ENCODE peak calls at places on chromosomes 13 and 19, in five cellular contexts. One of them, this sample, is unnamed.

GRCh38 chr19:37594982-37595382 is 306 bp downstream of the ZNF540 start:
- DNase-seq in breast epithelium: peak; percentile 72
- DNase-seq in HCT116: no peak
- DNase-seq in esophagus muscularis mucosa: peak; percentile 92
- DNase-seq in suprapubic skin: peak; percentile 78
- DNase-seq in this sample: peak; percentile 62

GRCh38 chr19:41531438-41532311 is 44.3 kb upstream of the CEACAM21 start:
- DNase-seq in breast epithelium: peak; percentile 90
- DNase-seq in HCT116: no peak
- DNase-seq in esophagus muscularis mucosa: peak; percentile 93
- DNase-seq in suprapubic skin: peak; percentile 89
- DNase-seq in this sample: peak; percentile 64

GRCh38 chr13:35131471-35131870 is 189.4 kb downstream of the NBEA start:
- DNase-seq in breast epithelium: no peak
- DNase-seq in HCT116: no peak
- DNase-seq in esophagus muscularis mucosa: no peak
- DNase-seq in suprapubic skin: no peak
- DNase-seq in this sample: no peak

GRCh38 chr19:7224205-7224833 is 69.9 kb downstream of the INSR start:
- DNase-seq in breast epithelium: peak; percentile 71
- DNase-seq in HCT116: no peak
- DNase-seq in esophagus muscularis mucosa: no peak
- DNase-seq in suprapubic skin: peak; percentile 83
- DNase-seq in this sample: peak; percentile 69

GRCh38 chr19:38118176-38118575 is 105.8 kb downstream of the DPF1 start:
- DNase-seq in breast epithelium: no peak
- DNase-seq in HCT116: no peak
- DNase-seq in esophagus muscularis mucosa: no peak
- DNase-seq in suprapubic skin: no peak
- DNase-seq in this sample: no peak

GRCh38 chr13:65787087-65787486 is 1443.0 kb downstream of the PCDH9 start:
- DNase-seq in breast epithelium: no peak
- DNase-seq in HCT116: no peak
- DNase-seq in esophagus muscularis mucosa: no peak
- DNase-seq in suprapubic skin: no peak
- DNase-seq in this sample: no peak

GRCh38 chr19:40718774-40719391 is 2.0 kb downstream of the ITPKC start:
- DNase-seq in breast epithelium: peak; percentile 91
- DNase-seq in HCT116: peak; percentile 59
- DNase-seq in esophagus muscularis mucosa: no peak
- DNase-seq in suprapubic skin: peak; percentile 89
- DNase-seq in this sample: peak; percentile 92

GRCh38 chr19:8305798-8306197 is 2.4 kb downstream of the CD320 start:
- DNase-seq in breast epithelium: no peak
- DNase-seq in HCT116: no peak
- DNase-seq in esophagus muscularis mucosa: no peak
- DNase-seq in suprapubic skin: peak; percentile 41
- DNase-seq in this sample: no peak

GRCh38 chr13:79812070-79812850 is 331.3 kb downstream of the NDFIP2 start:
- DNase-seq in breast epithelium: no peak
- DNase-seq in HCT116: no peak
- DNase-seq in esophagus muscularis mucosa: no peak
- DNase-seq in suprapubic skin: no peak
- DNase-seq in this sample: no peak

GRCh38 chr19:13817615-13818371 is 22.6 kb downstream of the ZSWIM4 start:
- DNase-seq in breast epithelium: no peak
- DNase-seq in HCT116: no peak
- DNase-seq in esophagus muscularis mucosa: no peak
- DNase-seq in suprapubic skin: no peak
- DNase-seq in this sample: peak; percentile 87

DNA sequence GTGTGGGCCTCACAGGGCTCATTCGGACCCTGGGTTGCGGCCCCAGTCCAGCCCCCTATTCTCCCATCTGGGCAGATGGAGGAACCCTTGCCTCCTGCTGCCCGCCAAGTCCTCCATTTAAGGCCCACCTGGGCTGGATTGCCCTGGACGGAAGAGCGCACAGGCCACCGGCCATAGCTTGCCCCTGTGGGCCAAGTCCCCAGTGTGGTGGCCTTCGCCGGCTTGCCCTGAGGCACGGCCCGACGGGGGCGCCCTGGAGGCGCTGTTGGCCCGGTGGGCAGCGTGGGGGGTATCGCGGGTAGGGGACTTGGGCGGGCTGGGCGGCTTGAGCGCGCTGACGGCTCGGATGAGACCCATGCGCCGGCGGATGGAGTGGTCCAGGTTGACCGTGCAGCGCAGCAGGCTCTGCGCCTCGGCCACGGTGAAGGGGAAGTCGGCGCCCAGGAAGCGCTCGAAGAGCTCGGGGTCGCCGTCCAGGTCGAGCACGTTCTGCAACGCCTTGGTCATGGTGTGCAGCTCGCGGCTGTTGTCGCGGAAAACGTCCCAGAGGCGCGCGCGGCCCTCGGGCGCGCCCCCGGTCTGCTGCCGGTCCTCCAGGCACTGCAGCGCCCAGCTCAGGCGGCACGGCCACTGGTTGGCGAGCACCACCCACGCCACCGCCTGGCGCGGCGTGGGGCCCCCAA is 8.8 kb downstream of the NKPD1 start:
- DNase-seq in breast epithelium: no peak
- DNase-seq in HCT116: no peak
- DNase-seq in esophagus muscularis mucosa: no peak
- DNase-seq in suprapubic skin: no peak
- DNase-seq in this sample: no peak
- TF ChIP-seq POLR2AphosphoS5 in breast epithelium: no peak
- TF ChIP-seq POLR2AphosphoS5 in HCT116: no peak
- TF ChIP-seq POLR2AphosphoS5 in esophagus muscularis mucosa: no peak
- TF ChIP-seq POLR2AphosphoS5 in suprapubic skin: no peak
- TF ChIP-seq POLR2AphosphoS5 in this sample: no peak

DNA sequence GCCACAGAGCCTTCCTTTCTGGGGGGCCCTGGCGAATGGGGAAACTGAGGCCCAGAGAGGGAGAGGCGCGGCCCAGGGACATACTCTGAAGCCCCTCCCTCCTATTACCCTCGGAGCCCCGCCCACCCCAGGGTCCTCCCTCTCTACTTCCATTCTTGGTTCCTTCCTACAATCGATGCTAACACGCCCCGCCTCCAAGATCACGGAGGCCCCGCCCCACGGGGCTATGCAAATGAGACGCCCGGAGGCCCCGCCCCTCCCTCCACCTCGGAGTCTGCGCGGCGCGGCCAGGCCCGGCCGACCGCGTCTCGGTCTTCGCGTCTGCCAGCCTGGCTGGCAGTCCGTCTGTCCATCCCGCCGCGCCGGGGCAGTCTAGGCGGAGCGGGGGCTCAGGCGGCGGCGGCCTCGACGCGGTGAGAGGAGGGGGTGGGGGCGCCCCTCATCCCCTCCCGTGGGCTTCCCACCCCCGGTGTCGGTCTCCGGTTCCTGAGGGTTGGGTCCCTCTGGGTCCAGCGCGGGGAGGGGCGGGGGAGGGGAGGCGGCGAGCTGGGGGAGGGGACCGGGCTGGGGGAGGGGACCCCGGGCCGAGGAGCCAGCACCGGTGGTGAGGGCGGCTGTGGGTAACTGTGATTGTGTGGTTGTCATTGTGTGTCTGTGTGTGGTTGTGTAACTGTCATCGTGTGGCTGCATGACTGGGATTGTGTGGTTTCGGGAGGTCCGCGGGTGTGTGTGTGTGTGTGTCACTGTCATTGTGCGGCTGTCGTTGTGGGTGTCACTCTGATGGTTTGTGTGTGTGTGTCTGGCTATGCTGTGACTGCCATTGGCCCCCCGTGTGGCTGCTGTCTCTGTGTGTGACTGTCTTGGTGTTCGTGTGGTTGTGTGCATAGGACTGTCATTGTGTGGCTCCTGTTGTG is at the start of gene PLPPR2:
- DNase-seq in breast epithelium: peak; percentile 93
- DNase-seq in HCT116: peak; percentile 82
- DNase-seq in esophagus muscularis mucosa: peak; percentile 99
- DNase-seq in suprapubic skin: peak; percentile 96
- DNase-seq in this sample: peak; percentile 95
- TF ChIP-seq POLR2A in breast epithelium: no peak
- TF ChIP-seq POLR2A in HCT116: peak; percentile 51
- TF ChIP-seq POLR2A in esophagus muscularis mucosa: peak; percentile 58
- TF ChIP-seq POLR2A in suprapubic skin: no peak
- TF ChIP-seq POLR2A in this sample: no peak

DNA sequence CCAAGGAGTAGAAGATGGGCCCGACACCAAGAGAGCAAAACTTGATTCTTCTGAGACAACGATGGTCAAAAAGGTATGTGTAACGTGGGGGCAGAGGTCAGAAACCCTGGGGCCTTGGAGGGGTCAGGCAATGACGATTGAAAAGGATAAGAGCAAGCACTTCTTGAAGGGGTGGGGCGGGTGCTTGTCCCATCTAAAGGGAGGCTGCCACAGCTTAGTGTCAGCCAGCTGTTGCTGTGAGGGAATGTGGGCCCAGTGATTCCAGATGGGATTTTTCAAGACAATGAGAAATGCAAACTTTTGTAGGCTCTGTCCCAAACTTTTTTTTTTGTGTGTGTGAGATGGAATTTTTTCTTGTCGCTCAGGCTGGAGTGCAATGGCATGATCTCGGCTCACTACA is 24.5 kb downstream of the SAE1 start:
- DNase-seq in breast epithelium: no peak
- DNase-seq in HCT116: no peak
- DNase-seq in esophagus muscularis mucosa: no peak
- DNase-seq in suprapubic skin: no peak
- DNase-seq in this sample: no peak
- TF ChIP-seq POLR2AphosphoS5 in breast epithelium: no peak
- TF ChIP-seq POLR2AphosphoS5 in HCT116: no peak
- TF ChIP-seq POLR2AphosphoS5 in esophagus muscularis mucosa: peak; percentile 55
- TF ChIP-seq POLR2AphosphoS5 in suprapubic skin: no peak
- TF ChIP-seq POLR2AphosphoS5 in this sample: no peak

GRCh38 chr13:108269601-108270328 is at the start of gene TNFSF13B:
- DNase-seq in breast epithelium: no peak
- DNase-seq in HCT116: no peak
- DNase-seq in esophagus muscularis mucosa: no peak
- DNase-seq in suprapubic skin: no peak
- DNase-seq in this sample: peak; percentile 43
- TF ChIP-seq POLR2A in breast epithelium: no peak
- TF ChIP-seq POLR2A in HCT116: no peak
- TF ChIP-seq POLR2A in esophagus muscularis mucosa: no peak
- TF ChIP-seq POLR2A in suprapubic skin: no peak
- TF ChIP-seq POLR2A in this sample: no peak

DNA sequence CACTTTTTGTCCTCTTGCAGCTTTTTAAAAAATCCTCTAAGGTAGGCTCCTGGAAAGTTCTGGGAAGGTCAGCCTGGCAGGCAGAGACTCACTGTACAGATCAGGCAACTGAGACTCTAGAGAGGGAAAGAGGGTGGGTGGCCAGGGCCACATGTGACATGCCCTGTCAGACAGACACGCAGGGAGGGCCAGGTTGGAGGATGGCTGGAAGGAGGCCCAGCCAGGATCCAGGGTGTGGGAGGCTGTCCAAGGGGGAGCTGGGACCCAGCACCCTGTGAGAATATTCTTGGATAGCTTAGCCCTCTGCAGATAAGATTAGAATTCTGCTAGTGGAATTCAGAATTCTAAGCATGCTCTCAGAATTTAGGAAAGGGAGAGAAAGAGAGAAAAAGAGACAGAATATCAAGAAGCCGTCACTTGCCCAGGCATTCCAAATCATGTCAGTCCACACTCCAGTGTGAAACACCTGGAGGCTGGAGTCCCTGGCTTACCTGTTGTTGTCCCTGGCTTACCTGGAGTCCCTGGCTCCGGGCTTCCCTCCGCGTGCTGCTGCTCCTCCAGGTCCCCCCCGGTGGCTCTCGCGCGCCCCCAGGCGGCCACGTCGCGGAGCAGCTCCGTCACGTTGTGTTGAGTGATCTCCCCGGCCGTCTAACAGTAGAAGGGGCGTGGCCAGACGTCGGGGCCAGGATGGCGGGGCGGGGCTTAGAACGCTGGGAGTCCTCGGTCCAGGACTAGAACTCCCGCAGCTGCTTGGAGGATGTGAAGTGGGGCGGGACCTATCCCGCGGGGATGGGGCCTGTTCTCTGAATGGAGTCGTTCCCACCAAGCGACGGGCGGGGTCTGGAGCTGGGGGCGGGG is 2.8 kb upstream of the TNNI3 start:
- DNase-seq in breast epithelium: peak; percentile 58
- DNase-seq in HCT116: peak; percentile 92
- DNase-seq in esophagus muscularis mucosa: no peak
- DNase-seq in suprapubic skin: peak; percentile 88
- DNase-seq in this sample: peak; percentile 93
- TF ChIP-seq POLR2AphosphoS5 in breast epithelium: no peak
- TF ChIP-seq POLR2AphosphoS5 in HCT116: peak; percentile 68
- TF ChIP-seq POLR2AphosphoS5 in esophagus muscularis mucosa: no peak
- TF ChIP-seq POLR2AphosphoS5 in suprapubic skin: no peak
- TF ChIP-seq POLR2AphosphoS5 in this sample: no peak

DNA sequence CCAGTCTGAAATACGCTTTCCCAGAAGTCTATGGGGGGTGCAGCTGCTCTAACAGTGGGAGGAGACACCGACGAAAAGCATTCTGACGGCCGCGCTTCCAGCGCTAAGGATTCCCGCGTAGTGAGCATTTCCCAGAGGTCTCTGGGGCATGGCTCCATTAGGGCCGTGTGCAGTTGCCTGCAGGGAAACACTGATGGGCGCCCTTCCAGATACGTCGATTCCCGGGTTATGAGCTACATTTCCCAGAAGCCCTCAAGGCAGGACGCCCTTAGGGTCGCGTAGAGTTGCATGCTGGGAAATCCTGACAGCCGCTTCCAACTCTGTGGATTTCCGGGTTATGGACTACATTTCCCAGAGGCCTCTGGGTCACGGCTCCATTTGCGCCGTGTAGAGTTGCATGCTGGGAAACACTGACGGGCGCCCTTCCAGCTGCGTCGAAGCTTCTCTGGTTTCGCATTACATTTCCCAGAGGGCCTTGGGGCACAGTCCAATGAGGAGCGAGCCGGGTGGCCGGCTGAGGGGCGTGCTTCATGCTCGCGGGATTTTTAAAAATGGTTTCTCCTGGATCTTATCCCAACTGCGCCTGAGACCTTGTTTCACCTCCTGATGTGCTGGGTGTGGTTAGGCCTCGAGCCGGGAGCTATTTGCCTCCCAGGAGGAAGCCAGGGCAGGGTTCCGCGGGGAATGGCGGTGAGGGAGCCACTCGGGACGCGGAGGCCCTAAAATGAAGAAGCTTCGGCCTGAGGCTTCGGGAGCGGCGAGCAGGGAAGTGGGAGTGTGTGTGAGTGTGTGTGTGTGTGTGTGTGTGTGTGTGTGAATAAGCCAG is 17.2 kb upstream of the ZNF331 start:
- DNase-seq in breast epithelium: peak; percentile 96
- DNase-seq in HCT116: no peak
- DNase-seq in esophagus muscularis mucosa: peak; percentile 99
- DNase-seq in suprapubic skin: peak; percentile 97
- DNase-seq in this sample: peak; percentile 95
- TF ChIP-seq POLR2A in breast epithelium: no peak
- TF ChIP-seq POLR2A in HCT116: no peak
- TF ChIP-seq POLR2A in esophagus muscularis mucosa: no peak
- TF ChIP-seq POLR2A in suprapubic skin: no peak
- TF ChIP-seq POLR2A in this sample: no peak

This sample was measured in stomach.